ENCODE peak calls at places on chromosomes 4 and X, in eight cellular contexts. E is HCT116; C is midbrain; T is psoas muscle; F is CD4-positive, alpha-beta T cell; U is AG20443; J is RPMI8226; N is PC-3. A is an unnamed sample.

GRCh38 chr4:139555705-139556070 is 331 bp downstream of the SETD7 start:
- DNase-seq in E (no peak), C (peak; percentile 56), T (peak; percentile 82), F (no peak), U (peak; percentile 56), J (no peak), N (no peak), A (peak; percentile 49)

GRCh38 chrX:92232182-92232581 is 453.0 kb downstream of the PCDH11X start:
- DNase-seq in E (no peak), C (no peak), T (no peak), F (no peak), U (no peak), J (no peak), N (peak; percentile 36), A (no peak)

GRCh38 chrX:31314921-31315320 is 243.1 kb upstream of the FTHL17 start:
- DNase-seq in E (no peak), C (no peak), T (no peak), F (no peak), U (peak; percentile 29), J (no peak), N (no peak), A (no peak)

GRCh38 chr4:23728393-23728792 is 161.5 kb downstream of the PPARGC1A start:
- DNase-seq in E (no peak), C (no peak), T (no peak), F (no peak), U (peak; percentile 83), J (no peak), N (peak; percentile 16), A (no peak)

GRCh38 chrX:49862093-49862492 is 17.2 kb upstream of the USP27X start:
- DNase-seq in E (no peak), C (no peak), T (no peak), F (no peak), U (no peak), J (no peak), N (no peak), A (no peak)

GRCh38 chr4:97477974-97478373 is 665.3 kb downstream of the STPG2 start:
- DNase-seq in E (no peak), C (no peak), T (no peak), F (no peak), U (no peak), J (no peak), N (no peak), A (no peak)

GRCh38 chrX:133654801-133655200 is 239.5 kb upstream of the GPC4 start:
- DNase-seq in E (no peak), C (no peak), T (no peak), F (no peak), U (no peak), J (no peak), N (peak; percentile 28), A (no peak)

GRCh38 chrX:153913701-153914100 is 9.2 kb downstream of the AVPR2 start:
- DNase-seq in E (no peak), C (no peak), T (no peak), F (no peak), U (no peak), J (no peak), N (no peak), A (no peak)

GRCh38 chr4:34281826-34282225 is 1962.5 kb downstream of the ARAP2 start:
- DNase-seq in E (no peak), C (no peak), T (no peak), F (no peak), U (no peak), J (no peak), N (no peak), A (no peak)

GRCh38 chr4:71607780-71608673 is 175.9 kb downstream of the GC start:
- DNase-seq in E (no peak), C (no peak), T (no peak), F (no peak), U (no peak), J (no peak), N (peak; percentile 99), A (no peak)

GRCh38 chr4:185134176-185134869 is 8.7 kb upstream of the SLC25A4 start:
- DNase-seq in E (peak; percentile 59), C (peak; percentile 53), T (no peak), F (no peak), U (peak; percentile 65), J (peak; percentile 53), N (peak; percentile 69), A (no peak)

GRCh38 chrX:113929004-113929403 is 654.9 kb upstream of the HTR2C start:
- DNase-seq in E (peak; percentile 43), C (no peak), T (no peak), F (no peak), U (peak; percentile 7), J (peak; percentile 38), N (peak; percentile 44), A (no peak)

GRCh38 chrX:15468036-15468435 is 25.1 kb downstream of the PIR start:
- DNase-seq in E (no peak), C (peak; percentile 42), T (peak; percentile 50), F (no peak), U (peak; percentile 39), J (no peak), N (peak; percentile 64), A (peak; percentile 18)

GRCh38 chrX:153694687-153695270 is 7.1 kb downstream of the SLC6A8 start:
- DNase-seq in E (no peak), C (no peak), T (peak; percentile 40), F (no peak), U (no peak), J (no peak), N (no peak), A (no peak)

GRCh38 chrX:148618472-148619445 is 118.3 kb downstream of the AFF2 start:
- DNase-seq in E (no peak), C (no peak), T (no peak), F (no peak), U (no peak), J (no peak), N (no peak), A (no peak)